ENCODE peak calls at places on chromosome 13, in four cellular contexts. W is EL, Z is neural crest cell, A is breast epithelium. K is an unnamed sample.

GRCh38 chr13:44437356-44438233 is 64.0 kb downstream of the SERP2 start:
- DNase-seq in W (peak; percentile 56), A (no peak), Z (no peak), K (peak; percentile 36)

GRCh38 chr13:55553736-55554135 is 1587.0 kb upstream of the PRR20A start:
- DNase-seq in W (no peak), Z (no peak), A (no peak), K (no peak)

GRCh38 chr13:41942462-41943094 is 18.3 kb downstream of the VWA8 start:
- DNase-seq in A (no peak), W (peak; percentile 52), Z (no peak), K (peak; percentile 31)

GRCh38 chr13:111384441-111385181 is 64.2 kb downstream of the TEX29 start:
- DNase-seq in W (no peak), A (no peak), Z (no peak), K (no peak)

GRCh38 chr13:110129076-110129475 is 177.9 kb downstream of the COL4A1 start:
- DNase-seq in W (no peak), Z (no peak), A (no peak), K (no peak)

GRCh38 chr13:48653074-48654054 is at the start of gene CYSLTR2:
- DNase-seq in W (peak; percentile 33), Z (no peak), A (no peak), K (no peak)

GRCh38 chr13:52356327-52356726 is 49.6 kb downstream of the THSD1 start:
- DNase-seq in Z (no peak), W (peak; percentile 81), A (no peak), K (no peak)

GRCh38 chr13:40490086-40490723 is 176.2 kb downstream of the FOXO1 start:
- DNase-seq in Z (no peak), W (no peak), A (no peak), K (no peak)

GRCh38 chr13:63367522-63368198 is 1952.0 kb upstream of the PCDH20 start:
- DNase-seq in A (no peak), W (no peak), Z (no peak), K (no peak)